ENCODE peak calls at places on chromosome 3, in eight cellular contexts. K is activated T-helper 1 cell treated with Interleukin-2 at 50 U/mL for 16 hours; P is psoas muscle; V is HuH-7; M is stimulated activated CD8-positive, alpha-beta memory T cell treated with anti-CD3 and anti-CD28 coated beads, Interleukin-4, amount 100 ng/mL, for 24 hours; Z is Daoy; U is central memory CD4-positive, alpha-beta T cell; H is MCF 10A. G is an unnamed sample.

GRCh38 chr3:12553921-12554391 is 2.9 kb upstream of the MKRN2 start:
- DNase-seq in K (no peak), U (no peak), Z (peak), P (peak), H (no peak), M (no peak), V (peak), G (peak)

GRCh38 chr3:194584866-194585265 is 48.4 kb downstream of the TMEM44 start:
- DNase-seq in P (no peak), K (no peak), U (no peak), M (no peak), Z (peak), V (no peak), H (peak), G (peak)

GRCh38 chr3:120532969-120533368 is 63.2 kb upstream of the NDUFB4 start:
- DNase-seq in Z (no peak), K (no peak), H (no peak), V (no peak), U (no peak), P (no peak), M (no peak), G (no peak)

GRCh38 chr3:41041899-41042298 is 157.4 kb upstream of the CTNNB1 start:
- DNase-seq in Z (no peak), V (no peak), H (no peak), U (no peak), P (no peak), M (no peak), K (no peak), G (no peak)

GRCh38 chr3:150237490-150237889 is 170.6 kb upstream of the TSC22D2 start:
- DNase-seq in M (no peak), Z (peak), U (no peak), V (no peak), K (no peak), H (peak), P (peak), G (peak)

GRCh38 chr3:169116056-169116693 is 547.3 kb downstream of the MECOM start:
- DNase-seq in K (no peak), H (no peak), U (no peak), V (no peak), P (no peak), M (no peak), Z (no peak), G (no peak)

GRCh38 chr3:171260430-171260829 is 199.8 kb downstream of the TNIK start:
- DNase-seq in P (no peak), H (no peak), Z (no peak), M (no peak), K (no peak), U (no peak), V (no peak), G (no peak)

GRCh38 chr3:142445816-142446254 is 2.0 kb downstream of the XRN1 start:
- DNase-seq in P (no peak), M (no peak), V (no peak), H (peak), K (no peak), U (no peak), Z (peak), G (peak)

GRCh38 chr3:97942801-97943546 is 29.3 kb downstream of the RIOX2 start:
- DNase-seq in Z (no peak), M (no peak), K (no peak), U (no peak), V (no peak), P (no peak), H (no peak), G (no peak)

GRCh38 chr3:185176756-185177359 is 24.0 kb upstream of the C3orf70 start:
- DNase-seq in Z (peak), P (no peak), K (no peak), H (peak), V (no peak), M (no peak), U (no peak), G (peak)

GRCh38 chr3:48970568-48970967 is 19.5 kb upstream of the P4HTM start:
- DNase-seq in M (no peak), Z (no peak), V (no peak), U (no peak), H (no peak), P (no peak), K (no peak), G (no peak)

GRCh38 chr3:148856404-148856803 is 8.7 kb upstream of the CPA3 start:
- DNase-seq in V (no peak), P (no peak), K (no peak), M (no peak), U (no peak), Z (no peak), H (no peak), G (no peak)

GRCh38 chr3:10495003-10495402 is 10.4 kb downstream of the ATP2B2 start:
- DNase-seq in M (no peak), K (no peak), P (peak), Z (peak), U (no peak), V (peak), H (peak), G (peak)

GRCh38 chr3:130728037-130728436 is 18.6 kb downstream of the PIK3R4 start:
- DNase-seq in H (no peak), Z (no peak), V (no peak), K (no peak), P (no peak), U (no peak), M (no peak), G (no peak)

GRCh38 chr3:179666030-179666429 is 13.2 kb downstream of the USP13 start:
- DNase-seq in K (no peak), V (no peak), P (no peak), M (no peak), Z (peak), H (no peak), U (no peak), G (peak)

GRCh38 chr3:16090711-16091110 is 83.8 kb upstream of the GALNT15 start:
- DNase-seq in P (no peak), U (no peak), Z (no peak), M (no peak), V (no peak), H (no peak), K (no peak), G (no peak)

GRCh38 chr3:143644370-143645089 is 203.7 kb downstream of the SLC9A9 start:
- DNase-seq in U (no peak), M (no peak), P (no peak), K (no peak), V (peak), H (peak), Z (peak), G (peak)

GRCh38 chr3:161266731-161267150 is 45.6 kb downstream of the NMD3 start:
- DNase-seq in K (no peak), Z (peak), P (no peak), M (no peak), H (peak), V (no peak), U (no peak), G (peak)

GRCh38 chr3:18440053-18440768 is 15.1 kb upstream of the SATB1 start:
- DNase-seq in U (no peak), M (no peak), V (no peak), H (no peak), P (no peak), Z (no peak), K (no peak), G (no peak)

GRCh38 chr3:169264711-169265110 is 398.8 kb downstream of the MECOM start:
- DNase-seq in K (no peak), H (peak), Z (peak), V (no peak), U (no peak), P (no peak), M (no peak), G (peak)

GRCh38 chr3:116302087-116302747 is 143.1 kb downstream of the LSAMP start:
- DNase-seq in K (no peak), U (no peak), Z (no peak), M (no peak), P (no peak), V (no peak), H (no peak), G (no peak)

GRCh38 chr3:101036213-101036618 is 43.0 kb upstream of the ABI3BP start:
- DNase-seq in Z (peak), M (no peak), K (no peak), H (peak), V (no peak), U (no peak), P (no peak), G (peak)

GRCh38 chr3:15614958-15615357 is 13.4 kb downstream of the BTD start:
- DNase-seq in P (no peak), U (no peak), H (no peak), K (no peak), V (no peak), M (no peak), Z (no peak), G (no peak)

GRCh38 chr3:124680521-124680920 is 49.7 kb upstream of the UMPS start:
- DNase-seq in U (no peak), Z (no peak), V (no peak), H (no peak), M (no peak), K (no peak), P (no peak), G (no peak)

GRCh38 chr3:146308222-146308621 is 57.3 kb upstream of the PLSCR4 start:
- DNase-seq in Z (peak), K (no peak), P (no peak), U (no peak), V (no peak), H (peak), M (no peak), G (peak)

GRCh38 chr3:60967141-60967540 is 284.1 kb downstream of the FHIT start:
- DNase-seq in U (no peak), M (no peak), V (no peak), P (no peak), Z (no peak), H (no peak), K (no peak), G (no peak)

GRCh38 chr3:46368569-46368968 is 2.2 kb upstream of the CCR5 start:
- DNase-seq in Z (peak), M (peak), V (peak), P (peak), U (peak), K (peak), H (peak), G (peak)

G was measured in lung microvascular endothelial cell.